ENCODE peak calls at places on chromosomes 12 and 14, in four cellular contexts. O is fibroblast of lung, T is IMR-90, A is PC-3. V is an unnamed sample.

GRCh38 chr12:88793091-88793490 is 212.8 kb upstream of the KITLG start:
- DNase-seq in O (peak), T (peak), A (peak), V (peak)

GRCh38 chr12:112963227-112963861 is 15.0 kb upstream of the OAS2 start:
- DNase-seq in O (no peak), T (no peak), A (no peak), V (no peak)

GRCh38 chr14:35535794-35536112 is 1.8 kb downstream of the INSM2 start:
- DNase-seq in O (no peak), T (no peak), A (no peak), V (no peak)

GRCh38 chr14:90651405-90651804 is 164.8 kb downstream of the TTC7B start:
- DNase-seq in O (no peak), T (no peak), A (no peak), V (no peak)

GRCh38 chr14:77208979-77209318 is 27.4 kb downstream of the TMEM63C start:
- DNase-seq in O (no peak), T (no peak), A (no peak), V (no peak)

GRCh38 chr14:55160989-55161388 is 30.4 kb downstream of the DLGAP5 start:
- DNase-seq in O (peak), T (peak), A (peak), V (peak)

GRCh38 chr14:85415015-85415712 is 114.8 kb upstream of the FLRT2 start:
- DNase-seq in O (peak), T (peak), A (peak), V (peak)

GRCh38 chr14:68631691-68632590 is 160.9 kb downstream of the ZFP36L1 start:
- DNase-seq in O (no peak), T (no peak), A (no peak), V (no peak)

GRCh38 chr14:58746261-58746660 is 108.5 kb downstream of the DACT1 start:
- DNase-seq in O (peak), T (peak), A (peak), V (peak)

GRCh38 chr12:16329594-16329993 is 17.9 kb upstream of the MGST1 start:
- DNase-seq in O (no peak), T (no peak), A (peak), V (no peak)

GRCh38 chr14:59919582-59920377 is at the start of gene LRRC9:
- DNase-seq in O (peak), T (no peak), A (no peak), V (peak)

GRCh38 chr12:28104338-28104737 is 85.9 kb upstream of the CCDC91 start:
- DNase-seq in O (peak), T (no peak), A (no peak), V (no peak)

GRCh38 chr14:33484264-33484663 is 466.6 kb downstream of the EGLN3 start:
- DNase-seq in O (no peak), T (no peak), A (peak), V (no peak)

GRCh38 chr12:27780612-27781408 is 774 bp upstream of the MANSC4 start:
- DNase-seq in O (peak), T (peak), A (peak), V (peak)

GRCh38 chr12:43338848-43339526 is 213.0 kb downstream of the ADAMTS20 start:
- DNase-seq in O (peak), T (peak), A (peak), V (peak)

GRCh38 chr12:32444895-32445294 is 45.5 kb downstream of the FGD4 start:
- DNase-seq in O (peak), T (peak), A (peak), V (peak)

GRCh38 chr12:13142747-13143146 is 39.3 kb upstream of the GSG1 start:
- DNase-seq in O (no peak), T (no peak), A (no peak), V (no peak)

GRCh38 chr12:111993290-111994150 is 19.4 kb downstream of the TMEM116 start:
- DNase-seq in O (no peak), T (no peak), A (no peak), V (no peak)

GRCh38 chr12:88944403-88944802 is 364.1 kb upstream of the KITLG start:
- DNase-seq in O (peak), T (peak), A (peak), V (peak)

GRCh38 chr12:132170637-132171292 is 26.5 kb downstream of the NOC4L start:
- DNase-seq in O (no peak), T (no peak), A (no peak), V (no peak)

GRCh38 chr12:108696111-108696995 is 35.0 kb downstream of the CORO1C start:
- DNase-seq in O (peak), T (peak), A (peak), V (peak)

GRCh38 chr12:51955702-51956101 is 4.2 kb downstream of the ACVR1B start:
- DNase-seq in O (no peak), T (no peak), A (no peak), V (no peak)

GRCh38 chr12:51953011-51953568 is 1.6 kb downstream of the ACVR1B start:
- DNase-seq in O (no peak), T (no peak), A (no peak), V (no peak)

GRCh38 chr12:51954465-51955361 is 3.2 kb downstream of the ACVR1B start:
- DNase-seq in O (peak), T (no peak), A (peak), V (peak)

GRCh38 chr12:51951843-51952722 is 584 bp downstream of the ACVR1B start:
- DNase-seq in O (no peak), T (no peak), A (peak), V (peak)

DNA sequence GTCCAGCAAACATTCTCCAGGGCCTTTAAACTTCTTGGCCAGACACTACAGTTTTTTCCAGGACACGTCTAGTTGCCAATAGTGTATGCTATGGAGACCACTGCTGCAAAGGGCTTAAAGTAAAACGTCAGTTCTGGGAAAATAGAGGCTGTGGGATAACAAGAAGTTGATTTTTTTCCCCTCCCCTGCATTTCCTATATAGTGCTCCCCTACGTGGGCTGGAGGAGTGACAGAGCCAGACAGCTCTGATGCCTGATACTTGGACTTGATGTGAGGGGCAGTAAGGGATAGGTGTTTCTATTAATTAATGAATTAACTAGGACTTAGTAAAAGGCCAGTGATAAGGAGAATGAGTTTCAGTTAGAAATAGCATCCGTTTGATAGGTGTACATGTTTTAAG is 2.4 kb downstream of the ACVR1B start:
- DNase-seq in O (no peak), T (no peak), A (no peak), V (no peak)
- H3K9ac ChIP-seq in O (no peak), T (no peak), A (no peak), V (peak)

GRCh38 chr12:46465307-46465706 is 92.7 kb upstream of the SLC38A2 start:
- DNase-seq in O (no peak), T (no peak), A (no peak), V (no peak)
- H3K9ac ChIP-seq in O (no peak), T (no peak), A (no peak), V (no peak)

DNA sequence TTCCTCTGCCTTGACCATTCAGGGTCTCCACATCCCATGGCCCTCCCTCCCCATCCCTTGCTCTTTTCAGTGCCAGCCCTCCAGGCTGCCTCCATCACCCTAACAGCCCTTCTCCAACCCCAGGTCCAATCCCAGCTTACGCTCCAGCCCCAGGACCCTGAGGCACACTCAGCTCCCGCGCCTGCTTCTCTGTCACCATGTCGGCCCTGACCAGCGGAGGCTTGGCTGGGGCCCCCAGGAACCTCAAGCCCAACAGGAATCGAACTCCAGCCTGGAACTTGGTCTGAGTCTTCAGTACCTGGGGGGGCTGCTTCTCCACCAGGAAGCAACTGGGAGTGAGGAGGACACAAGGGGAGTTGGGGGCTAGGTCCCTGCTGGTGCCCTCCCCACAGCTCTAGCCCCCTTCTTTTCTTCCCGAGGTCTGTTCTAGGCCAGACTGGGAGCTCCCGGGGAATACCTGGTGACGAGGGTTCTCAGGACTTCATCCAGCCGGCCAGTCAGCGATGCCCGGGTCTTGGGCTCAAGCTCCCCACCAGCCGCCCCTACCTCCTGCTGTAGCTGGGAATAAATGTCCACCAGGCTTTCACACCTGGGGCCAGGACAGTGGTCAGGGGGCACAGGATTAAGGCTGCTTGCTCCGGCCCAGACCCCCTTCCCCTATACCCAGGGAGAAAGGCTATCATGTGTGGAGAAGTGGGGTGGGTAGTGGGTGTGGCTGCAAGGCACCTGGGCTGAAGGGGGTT is 6.0 kb downstream of the STAT6 start:
- DNase-seq in O (no peak), T (no peak), A (no peak), V (no peak)
- H3K9ac ChIP-seq in O (no peak), T (no peak), A (no peak), V (no peak)

GRCh38 chr12:12008931-12009611 is 61.7 kb upstream of the BCL2L14 start:
- DNase-seq in O (peak), T (peak), A (peak), V (peak)
- H3K9ac ChIP-seq in O (no peak), T (no peak), A (peak), V (no peak)

GRCh38 chr14:75051556-75051899 is 261 bp upstream of the MLH3 start:
- DNase-seq in O (no peak), T (no peak), A (no peak), V (no peak)
- H3K9ac ChIP-seq in O (no peak), T (peak), A (peak), V (peak)

GRCh38 chr12:110249716-110250225 is 31.3 kb upstream of the ATP2A2 start:
- DNase-seq in O (no peak), T (no peak), A (no peak), V (no peak)
- H3K9ac ChIP-seq in O (no peak), T (no peak), A (no peak), V (no peak)

V was measured in adipocyte.